ENCODE peak calls at places on chromosomes 3 and 15, in seven cellular contexts. Z is mesenchymal stem cell, G is H9, O is neuronal stem cell, A is H1, Q is mesendoderm, L is trophoblast cell. Y is an unnamed sample.

GRCh38 chr15:65772909-65773308 is 19.2 kb downstream of the DENND4A start:
- DNase-seq in G (no peak), Z (no peak), L (no peak), Q (no peak), O (no peak), A (no peak), Y (no peak)

GRCh38 chr3:73964818-73965217 is 340.1 kb upstream of the PDZRN3 start:
- DNase-seq in Q (no peak), L (no peak), Z (no peak), O (no peak), A (no peak), G (no peak), Y (no peak)

GRCh38 chr3:42876401-42876800 is 722 bp upstream of the CYP8B1 start:
- DNase-seq in A (no peak), O (no peak), L (no peak), Z (no peak), G (no peak), Q (no peak), Y (no peak)

GRCh38 chr3:177333535-177334495 is 136.5 kb upstream of the TBL1XR1 start:
- DNase-seq in G (no peak), Q (no peak), L (no peak), O (no peak), Z (peak), A (no peak), Y (no peak)

GRCh38 chr3:49133226-49133951 is 539 bp upstream of the LAMB2 start:
- DNase-seq in O (peak), A (peak), Q (peak), G (peak), L (peak), Z (peak), Y (peak)

GRCh38 chr3:85193565-85193964 is 234.8 kb downstream of the CADM2 start:
- DNase-seq in G (no peak), A (no peak), Q (no peak), L (no peak), Z (no peak), O (no peak), Y (no peak)

GRCh38 chr15:29032229-29032625 is 146.5 kb downstream of the APBA2 start:
- DNase-seq in O (no peak), G (no peak), A (no peak), L (no peak), Z (no peak), Q (no peak), Y (no peak)

GRCh38 chr15:63600001-63600645 is 2.9 kb downstream of the FBXL22 start:
- DNase-seq in O (peak), Q (peak), L (no peak), G (peak), A (peak), Z (no peak), Y (no peak)

GRCh38 chr3:172355836-172356235 is 92.4 kb downstream of the GHSR start:
- DNase-seq in A (no peak), O (no peak), G (no peak), Z (peak), Q (no peak), L (no peak), Y (peak)

GRCh38 chr15:73051402-73051810 is 857 bp upstream of the NEO1 start:
- DNase-seq in G (no peak), Z (no peak), L (peak), Q (no peak), O (peak), A (no peak), Y (no peak)

GRCh38 chr3:13019706-13020105 is 53.5 kb downstream of the IQSEC1 start:
- DNase-seq in L (no peak), O (no peak), G (no peak), Q (peak), A (no peak), Z (no peak), Y (no peak)

GRCh38 chr3:183202004-183202722 is 39.6 kb upstream of the LAMP3 start:
- DNase-seq in G (no peak), A (no peak), Q (no peak), Z (no peak), L (no peak), O (no peak), Y (no peak)

GRCh38 chr15:62539236-62539635 is 374.2 kb upstream of the C2CD4B start:
- DNase-seq in Z (no peak), G (no peak), O (no peak), Q (no peak), A (no peak), L (no peak), Y (no peak)

GRCh38 chr3:67018789-67019525 is 20.9 kb downstream of the KBTBD8 start:
- DNase-seq in A (no peak), L (no peak), Q (no peak), Z (no peak), G (no peak), O (no peak), Y (no peak)

GRCh38 chr3:94928921-94929320 is 866.1 kb downstream of the NSUN3 start:
- DNase-seq in Q (peak), G (no peak), O (no peak), L (peak), Z (peak), A (no peak), Y (no peak)

GRCh38 chr3:54653456-54654195 is 274.2 kb downstream of the LRTM1 start:
- DNase-seq in Q (no peak), G (no peak), L (no peak), O (no peak), A (no peak), Z (no peak), Y (no peak)

GRCh38 chr15:28132524-28133275 is 33.6 kb upstream of the OCA2 start:
- DNase-seq in G (no peak), Q (peak), A (no peak), Z (peak), L (no peak), O (no peak), Y (peak)

GRCh38 chr3:124846189-124846588 is 41.0 kb downstream of the ITGB5 start:
- DNase-seq in L (no peak), A (no peak), O (no peak), Z (peak), G (no peak), Q (no peak), Y (peak)

GRCh38 chr15:95715116-95715888 is 615.2 kb upstream of the NR2F2 start:
- DNase-seq in O (no peak), Q (no peak), Z (peak), A (no peak), L (no peak), G (no peak), Y (peak)

GRCh38 chr3:69389520-69390248 is 3.8 kb upstream of the FRMD4B start:
- DNase-seq in Q (peak), O (no peak), L (no peak), A (no peak), G (no peak), Z (no peak), Y (no peak)

GRCh38 chr3:160435747-160436146 is 13.8 kb downstream of the TRIM59 start:
- DNase-seq in L (no peak), O (no peak), Z (no peak), A (no peak), G (no peak), Q (no peak), Y (no peak)

GRCh38 chr3:126850370-126851085 is 132.4 kb upstream of the PLXNA1 start:
- DNase-seq in L (peak), O (peak), G (peak), Z (peak), A (peak), Q (peak), Y (peak)

GRCh38 chr3:97692831-97693230 is 71.7 kb upstream of the ARL6 start:
- DNase-seq in L (no peak), A (no peak), Z (no peak), G (no peak), O (no peak), Q (no peak), Y (no peak)

GRCh38 chr3:159881828-159882309 is 106.8 kb upstream of the IL12A start:
- DNase-seq in A (no peak), G (peak), Z (no peak), L (peak), O (no peak), Q (peak), Y (no peak)

GRCh38 chr15:31556494-31557150 is 230.0 kb downstream of the KLF13 start:
- DNase-seq in O (no peak), A (no peak), Z (no peak), Q (no peak), G (no peak), L (no peak), Y (no peak)

GRCh38 chr15:39804026-39804425 is 21.4 kb upstream of the FSIP1 start:
- DNase-seq in Z (peak), A (no peak), O (no peak), G (no peak), L (peak), Q (no peak), Y (peak)

GRCh38 chr3:24472358-24472757 is 22.3 kb downstream of the THRB start:
- DNase-seq in O (no peak), A (no peak), L (peak), G (no peak), Z (no peak), Q (peak), Y (no peak)

GRCh38 chr3:105334138-105334882 is 32.4 kb upstream of the ALCAM start:
- DNase-seq in Z (no peak), O (no peak), L (no peak), A (no peak), G (no peak), Q (no peak), Y (peak)

GRCh38 chr15:95556225-95556624 is 774.3 kb upstream of the NR2F2 start:
- DNase-seq in Z (no peak), G (no peak), O (no peak), A (no peak), L (peak), Q (no peak), Y (peak)

GRCh38 chr15:89406756-89407650 is 72.4 kb upstream of the POLG start:
- DNase-seq in Q (peak), Z (no peak), L (no peak), A (no peak), G (peak), O (no peak), Y (no peak)

GRCh38 chr3:105584351-105584790 is 217.7 kb downstream of the ALCAM start:
- DNase-seq in O (no peak), Z (no peak), G (peak), Q (peak), A (no peak), L (peak), Y (no peak)

GRCh38 chr3:55604414-55604813 is 117.3 kb upstream of the WNT5A start:
- DNase-seq in Z (no peak), A (no peak), Q (no peak), L (no peak), G (no peak), O (no peak), Y (no peak)

GRCh38 chr15:81795899-81796298 is 249.9 kb downstream of the MEX3B start:
- DNase-seq in Q (no peak), G (no peak), Z (no peak), A (no peak), O (no peak), L (no peak), Y (no peak)

GRCh38 chr15:81939604-81940440 is 106.0 kb downstream of the MEX3B start:
- DNase-seq in O (peak), Q (peak), G (no peak), Z (peak), L (peak), A (peak), Y (peak)

GRCh38 chr3:197297020-197297419 is 1.4 kb downstream of the DLG1 start:
- DNase-seq in Z (no peak), L (no peak), G (no peak), O (no peak), A (no peak), Q (no peak), Y (no peak)

GRCh38 chr15:61527836-61528589 is 298.9 kb upstream of the RORA start:
- DNase-seq in G (peak), Z (no peak), A (peak), O (no peak), Q (peak), L (no peak), Y (no peak)

GRCh38 chr3:155617346-155617745 is 127.5 kb downstream of the PLCH1 start:
- DNase-seq in Q (no peak), A (no peak), G (no peak), L (no peak), O (no peak), Z (no peak), Y (no peak)

GRCh38 chr3:185825379-185825638 is 467 bp upstream of the IGF2BP2 start:
- DNase-seq in A (no peak), L (no peak), O (no peak), Z (no peak), Q (no peak), G (no peak), Y (no peak)

GRCh38 chr3:194323785-194324735 is 27.1 kb downstream of the CPN2 start:
- DNase-seq in Q (no peak), L (peak), Z (peak), G (peak), A (no peak), O (no peak), Y (peak)

DNA sequence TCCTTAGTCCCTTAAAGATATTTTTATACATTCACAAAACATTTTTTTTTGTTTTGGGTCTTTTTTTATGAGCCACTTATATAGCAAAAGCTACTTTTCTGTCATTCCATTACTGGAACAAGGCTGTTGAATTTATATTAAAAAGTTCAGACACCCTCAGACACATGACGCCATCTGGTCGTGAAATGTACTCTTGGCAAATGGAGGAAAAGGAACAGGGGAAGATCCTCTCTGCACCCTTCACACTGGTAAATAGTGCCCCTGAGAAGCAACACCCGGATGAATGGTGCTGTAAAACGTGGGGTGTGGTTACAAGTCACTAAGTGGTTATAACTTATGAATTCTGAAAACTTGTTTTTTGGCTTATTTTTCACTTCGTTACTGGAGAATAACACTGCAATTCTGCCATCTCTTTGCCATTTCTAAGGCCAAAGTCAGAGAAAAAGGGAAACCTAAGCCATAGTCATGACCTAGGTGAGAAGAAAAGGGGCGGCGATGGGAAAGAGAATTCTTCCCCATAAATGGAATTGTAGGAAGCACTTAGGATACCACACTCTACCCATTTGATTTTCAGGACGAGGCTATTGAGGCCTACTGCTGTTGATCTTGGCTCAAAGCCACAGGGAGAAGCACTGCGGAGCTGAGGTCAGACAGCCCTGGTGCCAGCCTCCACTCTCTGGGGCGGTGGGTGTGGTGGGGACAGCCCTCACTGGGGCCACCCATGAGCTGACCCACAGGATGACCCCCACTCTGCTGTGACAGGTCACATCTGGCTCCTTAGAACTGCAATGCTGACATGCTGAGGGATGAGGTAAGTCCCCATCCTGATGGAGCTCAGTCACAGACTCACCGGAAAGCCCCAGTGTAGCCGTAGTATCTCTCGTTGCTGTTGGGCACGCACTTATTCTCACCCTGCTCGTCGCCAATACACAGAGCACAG is 21.8 kb downstream of the LTF start:
- DNase-seq in A (no peak), Q (peak), Z (peak), G (no peak), L (no peak), O (peak), Y (no peak)
- H2AK5ac ChIP-seq in A (no peak), Q (no peak), Z (no peak), G (no peak), L (no peak), O (no peak), Y (no peak)

DNA sequence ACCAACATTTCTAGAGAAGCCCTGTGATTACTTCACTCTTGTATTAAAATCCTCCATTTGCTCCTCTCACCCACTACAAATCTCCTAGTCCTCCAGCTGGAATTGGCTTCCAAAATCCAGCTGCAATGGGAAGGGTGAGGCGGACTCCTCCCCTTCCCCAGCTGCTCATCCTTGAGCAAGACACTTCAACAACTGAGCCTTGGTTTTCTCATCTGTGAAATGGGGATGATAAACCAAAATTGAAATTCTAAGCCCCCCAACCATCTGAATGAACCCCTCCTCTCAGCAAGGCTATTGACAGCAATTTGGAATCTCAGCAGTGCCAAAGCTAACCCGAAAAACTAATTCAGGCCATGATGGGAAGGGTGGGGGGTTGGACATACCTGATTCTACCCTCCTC is 9.4 kb downstream of the FAM174B start:
- DNase-seq in Z (no peak), O (no peak), L (no peak), G (no peak), Q (no peak), A (no peak), Y (no peak)
- H2AK5ac ChIP-seq in Z (no peak), O (no peak), L (no peak), G (peak), Q (peak), A (peak), Y (no peak)

GRCh38 chr3:114428173-114428606 is 134.4 kb downstream of the TIGIT start:
- DNase-seq in A (no peak), L (no peak), G (no peak), O (no peak), Z (no peak), Q (no peak), Y (no peak)

GRCh38 chr3:114432356-114432755 is 138.5 kb downstream of the TIGIT start:
- DNase-seq in O (no peak), G (no peak), Z (no peak), L (no peak), A (no peak), Q (no peak), Y (no peak)

GRCh38 chr3:114424337-114424736 is 130.5 kb downstream of the TIGIT start:
- DNase-seq in Z (no peak), Q (no peak), G (no peak), A (no peak), O (no peak), L (no peak), Y (no peak)

GRCh38 chr3:114427407-114428172 is 133.8 kb downstream of the TIGIT start:
- DNase-seq in A (no peak), G (no peak), Q (no peak), L (no peak), Z (no peak), O (no peak), Y (no peak)
- H2AK5ac ChIP-seq in A (no peak), G (no peak), Q (no peak), L (no peak), Z (no peak), O (no peak), Y (no peak)

GRCh38 chr3:165855581-165855980 is 18.4 kb upstream of the BCHE start:
- DNase-seq in G (no peak), L (no peak), A (no peak), Q (no peak), Z (peak), O (no peak), Y (no peak)

GRCh38 chr3:165852710-165853109 is 15.5 kb upstream of the BCHE start:
- DNase-seq in A (no peak), G (no peak), L (no peak), Z (peak), Q (no peak), O (no peak), Y (no peak)

GRCh38 chr3:165852150-165852549 is 14.9 kb upstream of the BCHE start:
- DNase-seq in L (no peak), A (no peak), Q (no peak), Z (no peak), O (no peak), G (no peak), Y (no peak)

DNA sequence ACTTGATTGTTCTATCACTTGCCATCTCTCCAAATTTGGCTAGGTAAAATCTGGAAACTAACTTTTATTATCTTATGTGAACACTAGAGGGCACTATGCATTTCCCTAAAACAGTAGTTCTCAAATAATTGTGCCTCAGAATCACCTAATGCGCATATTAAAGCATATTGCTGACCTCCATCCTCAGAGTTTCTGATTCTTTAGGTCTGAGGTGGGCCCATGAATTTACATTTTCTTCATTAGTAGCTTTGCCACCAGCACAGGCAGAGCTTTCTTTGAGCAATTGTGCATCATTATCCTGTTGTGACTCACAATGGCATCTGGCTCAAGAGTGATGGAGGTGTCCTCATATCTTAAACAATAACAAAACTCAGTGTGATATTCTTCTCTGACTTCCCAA is 17.5 kb upstream of the BCHE start:
- DNase-seq in Z (peak), O (no peak), Q (peak), G (no peak), A (no peak), L (no peak), Y (no peak)
- H2AK5ac ChIP-seq in Z (no peak), O (no peak), Q (no peak), G (no peak), A (no peak), L (no peak), Y (no peak)

GRCh38 chr15:24945711-24946110 is 9.1 kb upstream of the SNRPN start:
- DNase-seq in A (no peak), Z (peak), L (no peak), G (no peak), O (no peak), Q (no peak), Y (no peak)
- H2AK5ac ChIP-seq in A (no peak), Z (no peak), L (no peak), G (no peak), O (no peak), Q (no peak), Y (no peak)